ENCODE peak calls at places on chromosome 9, in eight cellular contexts. T is pancreas, S is PC-3, E is H9, L is keratinocyte, Y is transverse colon, G is GM23338, I is psoas muscle. D is an unnamed sample.
A peak's percentile ranks its signal among the peaks of the same experiment; 100 is the strongest.

GRCh38 chr9:120326076-120326693 is 253.8 kb downstream of the CDK5RAP2 start:
- DNase-seq in T (no peak), S (no peak), E (no peak), L (no peak), Y (no peak), G (no peak), I (no peak), D (no peak)

GRCh38 chr9:99173570-99174504 is 47.9 kb downstream of the ALG2 start:
- DNase-seq in T (no peak), S (no peak), E (no peak), L (no peak), Y (no peak), G (no peak), I (no peak), D (no peak)

GRCh38 chr9:130881516-130881915 is 15.1 kb downstream of the QRFP start:
- DNase-seq in T (no peak), S (no peak), E (no peak), L (no peak), Y (no peak), G (no peak), I (no peak), D (no peak)

GRCh38 chr9:33447404-33448158 is at the start of gene AQP3:
- DNase-seq in T (peak; percentile 91), S (peak; percentile 37), E (peak; percentile 83), L (no peak), Y (peak; percentile 81), G (peak; percentile 89), I (peak; percentile 81), D (peak; percentile 85)

GRCh38 chr9:25677301-25678146 is 720 bp downstream of the TUSC1 start:
- DNase-seq in T (peak; percentile 95), S (peak; percentile 66), E (peak; percentile 78), L (no peak), Y (peak; percentile 90), G (peak; percentile 77), I (peak; percentile 92), D (peak; percentile 79)

GRCh38 chr9:22165144-22165543 is 156.0 kb upstream of the CDKN2B start:
- DNase-seq in T (no peak), S (peak; percentile 52), E (no peak), L (no peak), Y (no peak), G (no peak), I (no peak), D (no peak)

GRCh38 chr9:80874276-80874675 is 815.1 kb downstream of the TLE1 start:
- DNase-seq in T (no peak), S (peak; percentile 80), E (no peak), L (peak; percentile 76), Y (no peak), G (no peak), I (no peak), D (no peak)

GRCh38 chr9:137703842-137704508 is 85.2 kb downstream of the EHMT1 start:
- DNase-seq in T (no peak), S (no peak), E (no peak), L (no peak), Y (no peak), G (no peak), I (no peak), D (no peak)

GRCh38 chr9:96510258-96510657 is 60.3 kb downstream of the HABP4 start:
- DNase-seq in T (no peak), S (no peak), E (no peak), L (no peak), Y (no peak), G (peak; percentile 49), I (no peak), D (no peak)

GRCh38 chr9:29214162-29214520 is 1640.9 kb upstream of the C9orf72 start:
- DNase-seq in T (peak; percentile 31), S (peak; percentile 68), E (peak; percentile 85), L (no peak), Y (no peak), G (peak; percentile 94), I (peak; percentile 8), D (no peak)

GRCh38 chr9:20437466-20437865 is 184.8 kb downstream of the MLLT3 start:
- DNase-seq in T (no peak), S (no peak), E (no peak), L (no peak), Y (no peak), G (no peak), I (no peak), D (no peak)

GRCh38 chr9:131593255-131593820 is 48.0 kb downstream of the PRRT1B start:
- DNase-seq in T (no peak), S (no peak), E (no peak), L (no peak), Y (no peak), G (no peak), I (no peak), D (no peak)

GRCh38 chr9:37602817-37603216 is 10.4 kb upstream of the TOMM5 start:
- DNase-seq in T (peak; percentile 89), S (peak; percentile 81), E (no peak), L (peak; percentile 19), Y (peak; percentile 88), G (no peak), I (peak; percentile 87), D (peak; percentile 59)

GRCh38 chr9:120941046-120941770 is 14.6 kb upstream of the TRAF1 start:
- DNase-seq in T (no peak), S (peak; percentile 82), E (no peak), L (no peak), Y (no peak), G (no peak), I (no peak), D (no peak)

GRCh38 chr9:87957839-87958238 is 16.5 kb downstream of the CDK20 start:
- DNase-seq in T (no peak), S (no peak), E (no peak), L (no peak), Y (no peak), G (no peak), I (no peak), D (no peak)

GRCh38 chr9:112905084-112905483 is 14.4 kb upstream of the SLC46A2 start:
- DNase-seq in T (no peak), S (no peak), E (no peak), L (no peak), Y (no peak), G (no peak), I (no peak), D (no peak)

GRCh38 chr9:72753261-72753893 is 199.5 kb downstream of the ALDH1A1 start:
- DNase-seq in T (no peak), S (peak; percentile 4), E (no peak), L (no peak), Y (no peak), G (no peak), I (no peak), D (no peak)

GRCh38 chr9:72574156-72574810 is 52.9 kb downstream of the TMC1 start:
- DNase-seq in T (no peak), S (no peak), E (no peak), L (no peak), Y (no peak), G (no peak), I (no peak), D (no peak)

GRCh38 chr9:4117835-4118610 is 181.8 kb downstream of the GLIS3 start:
- DNase-seq in T (peak; percentile 73), S (no peak), E (peak; percentile 68), L (no peak), Y (peak; percentile 19), G (peak; percentile 61), I (peak; percentile 47), D (peak; percentile 8)

GRCh38 chr9:70480405-70480980 is 66.0 kb upstream of the KLF9 start:
- DNase-seq in T (peak; percentile 86), S (peak; percentile 14), E (no peak), L (no peak), Y (peak; percentile 87), G (no peak), I (peak; percentile 95), D (no peak)

GRCh38 chr9:79896390-79896789 is 324.6 kb downstream of the TLE4 start:
- DNase-seq in T (no peak), S (peak; percentile 61), E (no peak), L (no peak), Y (no peak), G (no peak), I (no peak), D (no peak)

GRCh38 chr9:89539374-89539773 is 41.5 kb upstream of the SEMA4D start:
- DNase-seq in T (no peak), S (no peak), E (no peak), L (no peak), Y (no peak), G (no peak), I (no peak), D (no peak)
- H3K4me1 ChIP-seq in T (no peaks in the 10 kb centered on the region), S (no peaks in the 10 kb centered on the region), E (peaks cover under 1% of the 10 kb centered on the region), L (peaks cover 6% of the 10 kb centered on the region), Y (no peaks in the 10 kb centered on the region), G (no peaks in the 10 kb centered on the region), I (no peaks in the 10 kb centered on the region), D (no peaks in the 10 kb centered on the region)

GRCh38 chr9:129340427-129341196 is 162.6 kb upstream of the IER5L start:
- DNase-seq in T (no peak), S (no peak), E (no peak), L (no peak), Y (no peak), G (peak; percentile 58), I (no peak), D (no peak)
- H3K4me1 ChIP-seq in T (peaks cover 11% of the 10 kb centered on the region), S (no peaks in the 10 kb centered on the region), E (peaks cover 3% of the 10 kb centered on the region), L (peaks cover 18% of the 10 kb centered on the region), Y (peaks cover 21% of the 10 kb centered on the region), G (peaks cover 26% of the 10 kb centered on the region), I (peaks cover 7% of the 10 kb centered on the region), D (peaks cover 22% of the 10 kb centered on the region)

DNA sequence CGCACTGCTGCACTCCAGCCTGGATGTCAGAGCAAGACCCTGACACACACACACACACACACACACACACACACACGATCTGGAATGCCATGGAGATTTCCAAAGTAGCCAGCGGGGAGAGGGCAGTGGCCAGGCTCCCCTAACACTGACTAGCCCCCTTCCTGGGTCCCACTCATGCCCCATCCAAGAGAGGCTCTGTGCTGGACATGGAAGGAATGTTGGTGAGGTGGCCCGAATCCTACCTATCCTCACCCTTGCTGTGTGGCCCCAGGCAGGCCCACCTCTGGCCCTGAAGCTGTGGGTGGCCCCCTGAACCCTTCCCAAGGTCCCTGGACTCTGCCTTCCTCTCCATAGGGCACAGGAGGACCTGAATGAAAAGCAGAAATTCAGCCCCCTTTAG is 7.3 kb downstream of the BRD3 start:
- DNase-seq in T (no peak), S (no peak), E (no peak), L (no peak), Y (no peak), G (no peak), I (no peak), D (no peak)
- H3K4me1 ChIP-seq in T (peaks cover 51% of the 10 kb centered on the region), S (peaks cover 37% of the 10 kb centered on the region), E (no peaks in the 10 kb centered on the region), L (peaks cover 42% of the 10 kb centered on the region), Y (peaks cover 62% of the 10 kb centered on the region), G (peaks cover 6% of the 10 kb centered on the region), I (peaks cover 92% of the 10 kb centered on the region), D (peaks cover 1% of the 10 kb centered on the region)

GRCh38 chr9:127095416-127095815 is 27.0 kb downstream of the ANGPTL2 start:
- DNase-seq in T (no peak), S (no peak), E (no peak), L (no peak), Y (no peak), G (no peak), I (no peak), D (no peak)

GRCh38 chr9:127092041-127092608 is 30.3 kb downstream of the ANGPTL2 start:
- DNase-seq in T (no peak), S (no peak), E (no peak), L (no peak), Y (no peak), G (no peak), I (no peak), D (no peak)

GRCh38 chr9:127096208-127096607 is 26.2 kb downstream of the ANGPTL2 start:
- DNase-seq in T (no peak), S (no peak), E (no peak), L (no peak), Y (no peak), G (no peak), I (no peak), D (no peak)

GRCh38 chr9:127091526-127091925 is 30.9 kb downstream of the ANGPTL2 start:
- DNase-seq in T (no peak), S (no peak), E (no peak), L (no peak), Y (no peak), G (no peak), I (no peak), D (no peak)

GRCh38 chr9:127093319-127094020 is 29.0 kb downstream of the ANGPTL2 start:
- DNase-seq in T (no peak), S (no peak), E (no peak), L (no peak), Y (no peak), G (peak; percentile 33), I (no peak), D (no peak)
- H3K4me1 ChIP-seq in T (no peaks in the 10 kb centered on the region), S (no peaks in the 10 kb centered on the region), E (no peaks in the 10 kb centered on the region), L (no peaks in the 10 kb centered on the region), Y (no peaks in the 10 kb centered on the region), G (no peaks in the 10 kb centered on the region), I (no peaks in the 10 kb centered on the region), D (no peaks in the 10 kb centered on the region)

D was measured in Caco-2.